ENCODE peak calls at places on chromosomes 13 and 19, in seven cellular contexts. Z is AG04450, I is kidney epithelial cell, X is HFF-Myc, F is KBM-7, E is progenitor cell of endocrine pancreas, Y is cardiac muscle cell. H is an unnamed sample.

GRCh38 chr19:1459479-1459878 is 9.6 kb downstream of the APC2 start:
- DNase-seq in X (no peak), E (no peak), Y (no peak), F (no peak), Z (no peak), I (no peak), H (no peak)

GRCh38 chr13:92727118-92727517 is 499.5 kb upstream of the GPC6 start:
- DNase-seq in E (no peak), F (no peak), Y (no peak), I (no peak), Z (no peak), X (peak), H (no peak)

GRCh38 chr19:2213799-2214198 is 22.3 kb downstream of the PLEKHJ1 start:
- DNase-seq in E (no peak), X (no peak), I (no peak), Y (no peak), F (no peak), Z (no peak), H (no peak)

GRCh38 chr13:74062933-74063332 is 71.3 kb downstream of the KLF12 start:
- DNase-seq in I (no peak), E (no peak), X (no peak), Y (peak), F (no peak), Z (no peak), H (no peak)

GRCh38 chr13:73138967-73139491 is 80.2 kb downstream of the KLF5 start:
- DNase-seq in E (no peak), I (no peak), F (no peak), X (no peak), Y (no peak), Z (no peak), H (no peak)

GRCh38 chr13:44331446-44331845 is 42.2 kb upstream of the SERP2 start:
- DNase-seq in E (no peak), X (no peak), F (no peak), Y (no peak), I (no peak), Z (no peak), H (no peak)

GRCh38 chr13:32669030-32669646 is 82.9 kb downstream of the PDS5B start:
- DNase-seq in Y (peak), F (peak), E (no peak), X (peak), Z (no peak), I (peak), H (no peak)

GRCh38 chr13:25232937-25233515 is 54.3 kb downstream of the MTMR6 start:
- DNase-seq in F (peak), X (peak), I (no peak), Y (peak), Z (no peak), E (no peak), H (no peak)

GRCh38 chr13:113652404-113653263 is 5.4 kb downstream of the ATP4B start:
- DNase-seq in Z (no peak), F (no peak), I (no peak), E (no peak), X (no peak), Y (no peak), H (peak)

GRCh38 chr13:51681037-51681678 is 96.9 kb downstream of the WDFY2 start:
- DNase-seq in I (no peak), X (peak), Y (no peak), Z (peak), F (no peak), E (no peak), H (no peak)

GRCh38 chr19:13399746-13400145 is 106.5 kb downstream of the CACNA1A start:
- DNase-seq in F (no peak), I (no peak), X (no peak), E (no peak), Z (no peak), Y (no peak), H (no peak)

GRCh38 chr13:34416833-34417425 is 525.1 kb upstream of the NBEA start:
- DNase-seq in Z (peak), E (no peak), I (no peak), X (peak), F (no peak), Y (no peak), H (no peak)

GRCh38 chr13:43544011-43544410 is 242.8 kb downstream of the ENOX1 start:
- DNase-seq in Z (no peak), E (no peak), Y (no peak), F (no peak), I (no peak), X (no peak), H (no peak)

GRCh38 chr19:45469835-45470146 is 2.0 kb downstream of the FOSB start:
- DNase-seq in I (no peak), X (no peak), Z (no peak), F (no peak), Y (peak), E (no peak), H (no peak)

GRCh38 chr13:26787961-26788360 is 27.4 kb upstream of the GPR12 start:
- DNase-seq in X (no peak), Z (no peak), F (no peak), I (no peak), E (no peak), Y (no peak), H (no peak)

GRCh38 chr19:23817519-23817918 is 58.8 kb upstream of the ZNF681 start:
- DNase-seq in Z (no peak), Y (peak), E (no peak), X (no peak), F (peak), I (no peak), H (no peak)

GRCh38 chr13:113411216-113412023 is 41.9 kb downstream of the ADPRHL1 start:
- DNase-seq in X (peak), F (no peak), E (no peak), Z (peak), I (peak), Y (no peak), H (no peak)

GRCh38 chr13:30905932-30906383 is at the start of gene MEDAG:
- DNase-seq in F (no peak), Z (no peak), I (no peak), E (no peak), Y (no peak), X (no peak), H (no peak)

GRCh38 chr19:11797491-11797890 is 832 bp upstream of the ZNF491 start:
- DNase-seq in X (peak), Z (peak), Y (peak), I (peak), E (peak), F (peak), H (peak)

GRCh38 chr13:67803118-67803517 is 573.0 kb upstream of the PCDH9 start:
- DNase-seq in X (no peak), F (no peak), Y (no peak), I (no peak), Z (no peak), E (no peak), H (no peak)

GRCh38 chr19:3453840-3454239 is 26.5 kb downstream of the SMIM24 start:
- DNase-seq in I (no peak), Z (no peak), F (no peak), Y (no peak), X (no peak), E (no peak), H (no peak)

GRCh38 chr13:104553156-104553555 is 1486.9 kb upstream of the SLC10A2 start:
- DNase-seq in X (no peak), Z (no peak), I (no peak), F (no peak), Y (no peak), E (no peak), H (no peak)

GRCh38 chr19:51887522-51888498 is at the start of gene ZNF577:
- DNase-seq in F (no peak), E (peak), Y (peak), Z (peak), X (peak), I (peak), H (peak)

GRCh38 chr19:3700242-3701032 is at the start of gene PIP5K1C:
- DNase-seq in F (peak), E (peak), Y (peak), X (no peak), I (no peak), Z (peak), H (peak)

GRCh38 chr19:38303517-38304351 is at the start of gene C19orf33:
- DNase-seq in X (no peak), I (peak), E (no peak), F (no peak), Z (no peak), Y (no peak), H (no peak)

GRCh38 chr13:81048026-81048461 is 707.1 kb upstream of the SPRY2 start:
- DNase-seq in I (no peak), F (no peak), Z (no peak), E (no peak), X (no peak), Y (no peak), H (no peak)